ENCODE peak calls at places on chromosome 18, in seven cellular contexts. T is transverse colon, H is GM23248, E is pancreas, Q is IMR-90, A is PC-3, P is NT2/D1. I is an unnamed sample.

GRCh38 chr18:24395049-24395780 is 2.4 kb downstream of the OSBPL1A start:
- DNase-seq in T (no peak), H (peak; percentile 41), E (no peak), Q (peak; percentile 51), A (peak; percentile 9), P (no peak), I (no peak)

GRCh38 chr18:45275367-45276113 is 339.7 kb upstream of the SLC14A2 start:
- DNase-seq in T (no peak), H (peak; percentile 24), E (no peak), Q (peak; percentile 45), A (peak; percentile 66), P (peak; percentile 27), I (peak; percentile 20)

GRCh38 chr18:59988098-59988706 is 88.4 kb downstream of the PMAIP1 start:
- DNase-seq in T (peak; percentile 46), H (peak; percentile 65), E (no peak), Q (peak; percentile 74), A (peak; percentile 69), P (peak; percentile 20), I (peak; percentile 28)

GRCh38 chr18:30889582-30890301 is 152.8 kb downstream of the DSC3 start:
- DNase-seq in T (no peak), H (no peak), E (no peak), Q (no peak), A (peak; percentile 60), P (peak; percentile 39), I (peak; percentile 37)

GRCh38 chr18:56995579-56996194 is 151.2 kb upstream of the BOD1L2 start:
- DNase-seq in T (no peak), H (no peak), E (no peak), Q (no peak), A (no peak), P (no peak), I (peak; percentile 33)

GRCh38 chr18:45384137-45384998 is 230.9 kb upstream of the SLC14A2 start:
- DNase-seq in T (peak; percentile 54), H (peak; percentile 70), E (peak; percentile 49), Q (peak; percentile 35), A (peak; percentile 51), P (peak; percentile 46), I (peak; percentile 67)

GRCh38 chr18:76957384-76958355 is 135.3 kb downstream of the ZNF236 start:
- DNase-seq in T (no peak), H (no peak), E (no peak), Q (no peak), A (no peak), P (no peak), I (no peak)

GRCh38 chr18:78378403-78378802 is 601.2 kb upstream of the SALL3 start:
- DNase-seq in T (no peak), H (no peak), E (no peak), Q (no peak), A (no peak), P (no peak), I (peak; percentile 54)

GRCh38 chr18:23572012-23572411 is 14.3 kb downstream of the NPC1 start:
- DNase-seq in T (no peak), H (no peak), E (no peak), Q (no peak), A (no peak), P (no peak), I (no peak)

GRCh38 chr18:61702007-61702406 is 190.8 kb downstream of the RNF152 start:
- DNase-seq in T (no peak), H (peak; percentile 80), E (no peak), Q (peak; percentile 89), A (peak; percentile 5), P (no peak), I (no peak)

GRCh38 chr18:27707201-27707600 is 469.7 kb downstream of the CDH2 start:
- DNase-seq in T (no peak), H (peak; percentile 5), E (no peak), Q (no peak), A (peak; percentile 8), P (no peak), I (no peak)

GRCh38 chr18:48055351-48055750 is 124.9 kb upstream of the SMAD2 start:
- DNase-seq in T (no peak), H (no peak), E (no peak), Q (no peak), A (no peak), P (no peak), I (no peak)

GRCh38 chr18:70459731-70460130 is 170.9 kb downstream of the SOCS6 start:
- DNase-seq in T (no peak), H (no peak), E (no peak), Q (no peak), A (no peak), P (no peak), I (no peak)

GRCh38 chr18:27789406-27789805 is 387.5 kb downstream of the CDH2 start:
- DNase-seq in T (no peak), H (no peak), E (no peak), Q (no peak), A (peak; percentile 87), P (no peak), I (no peak)

GRCh38 chr18:58928401-58928800 is 63.7 kb downstream of the ZNF532 start:
- DNase-seq in T (no peak), H (no peak), E (no peak), Q (no peak), A (no peak), P (no peak), I (no peak)

DNA sequence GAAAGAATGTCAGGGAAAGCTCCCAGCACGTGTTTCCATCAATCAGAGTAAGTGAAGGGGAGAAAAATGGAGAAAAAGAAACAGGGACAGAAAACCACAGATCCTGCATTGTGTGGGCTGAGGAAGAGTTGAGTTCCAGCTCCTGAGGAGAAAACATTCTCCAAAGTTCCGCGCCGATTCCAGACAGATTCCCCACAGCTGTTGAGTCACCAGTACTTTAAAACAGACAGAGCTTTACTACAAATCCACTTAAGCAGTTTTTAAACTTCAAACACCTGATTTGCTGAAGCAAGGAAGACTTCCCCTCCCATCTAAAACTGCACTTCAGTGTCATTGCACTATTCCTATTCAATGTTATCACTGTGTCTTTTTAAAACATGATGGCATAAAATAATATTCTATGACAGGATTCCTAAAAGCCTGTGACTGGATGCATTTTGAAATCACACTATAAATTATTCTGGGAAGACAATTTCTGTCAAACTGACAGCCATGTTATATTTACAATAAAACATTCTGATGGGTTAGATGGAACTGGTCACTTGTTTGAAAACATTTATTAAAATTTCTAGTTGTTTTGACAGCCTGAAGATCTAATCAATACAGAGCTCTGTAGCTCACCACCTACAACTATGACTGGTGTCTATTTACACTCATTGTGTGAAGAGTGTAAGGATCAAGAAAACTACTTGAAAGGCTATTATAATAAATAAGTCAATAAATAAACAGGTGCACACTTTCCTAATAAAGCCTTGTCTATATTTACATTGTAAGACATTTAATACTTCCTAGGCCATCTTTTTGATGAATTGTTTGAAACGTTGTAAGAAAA is 40.9 kb downstream of the TCF4 start:
- DNase-seq in T (no peak), H (peak; percentile 79), E (peak; percentile 14), Q (peak; percentile 82), A (no peak), P (no peak), I (no peak)
- H3K4me3 ChIP-seq in T (no peak overlapping the region), H (peak overlapping the region; percentile 76), E (no peak overlapping the region), Q (peak overlapping the region; percentile 30), A (no peak overlapping the region), P (no peak overlapping the region), I (no peak overlapping the region)

DNA sequence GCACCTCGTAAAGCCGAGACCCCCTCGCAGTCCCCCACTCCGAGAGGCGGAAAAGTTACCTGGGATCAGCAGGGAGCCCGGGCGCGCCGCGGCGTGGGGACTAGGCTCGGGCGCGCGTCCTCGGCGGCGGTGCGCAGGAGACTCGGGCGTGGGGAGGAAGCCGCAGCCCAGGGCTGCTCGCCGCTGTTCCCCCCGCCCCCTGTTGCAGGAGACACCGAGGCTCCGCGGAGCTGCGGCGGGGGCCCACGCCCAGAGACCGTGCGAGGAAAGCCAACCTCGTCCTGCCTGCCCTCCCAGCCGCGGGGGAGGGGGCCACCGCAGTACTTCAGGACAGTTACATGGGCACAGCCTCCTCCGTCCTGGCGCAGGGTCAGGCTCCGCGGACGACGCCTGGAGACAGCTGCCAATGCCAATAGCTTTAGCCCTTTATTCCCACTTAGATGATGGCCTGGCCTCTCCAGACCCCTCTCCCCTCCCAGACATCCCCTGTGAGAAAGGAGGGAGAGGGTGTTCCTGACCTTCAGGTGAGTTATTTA is at the start of gene EPB41L3:
- DNase-seq in T (peak; percentile 26), H (peak; percentile 65), E (peak; percentile 40), Q (peak; percentile 20), A (no peak), P (no peak), I (peak; percentile 73)
- H3K4me3 ChIP-seq in T (peak within 1 kb of the TSS; percentile 61), H (peak within 1 kb of the TSS; percentile 73), E (peak within 1 kb of the TSS; percentile 52), Q (peak within 1 kb of the TSS; percentile 98), A (peak within 1 kb of the TSS; percentile 54), P (peak within 1 kb of the TSS; percentile 56), I (peak within 1 kb of the TSS; percentile 76)

GRCh38 chr18:12571617-12572016 is 86.3 kb downstream of the SPIRE1 start:
- DNase-seq in T (no peak), H (no peak), E (no peak), Q (no peak), A (no peak), P (no peak), I (no peak)

GRCh38 chr18:12577848-12578247 is 80.1 kb downstream of the SPIRE1 start:
- DNase-seq in T (no peak), H (no peak), E (no peak), Q (no peak), A (no peak), P (no peak), I (no peak)

GRCh38 chr18:12569791-12570190 is 88.1 kb downstream of the SPIRE1 start:
- DNase-seq in T (no peak), H (no peak), E (no peak), Q (no peak), A (no peak), P (no peak), I (no peak)

GRCh38 chr18:12579775-12580174 is 78.1 kb downstream of the SPIRE1 start:
- DNase-seq in T (no peak), H (no peak), E (no peak), Q (no peak), A (no peak), P (no peak), I (no peak)

DNA sequence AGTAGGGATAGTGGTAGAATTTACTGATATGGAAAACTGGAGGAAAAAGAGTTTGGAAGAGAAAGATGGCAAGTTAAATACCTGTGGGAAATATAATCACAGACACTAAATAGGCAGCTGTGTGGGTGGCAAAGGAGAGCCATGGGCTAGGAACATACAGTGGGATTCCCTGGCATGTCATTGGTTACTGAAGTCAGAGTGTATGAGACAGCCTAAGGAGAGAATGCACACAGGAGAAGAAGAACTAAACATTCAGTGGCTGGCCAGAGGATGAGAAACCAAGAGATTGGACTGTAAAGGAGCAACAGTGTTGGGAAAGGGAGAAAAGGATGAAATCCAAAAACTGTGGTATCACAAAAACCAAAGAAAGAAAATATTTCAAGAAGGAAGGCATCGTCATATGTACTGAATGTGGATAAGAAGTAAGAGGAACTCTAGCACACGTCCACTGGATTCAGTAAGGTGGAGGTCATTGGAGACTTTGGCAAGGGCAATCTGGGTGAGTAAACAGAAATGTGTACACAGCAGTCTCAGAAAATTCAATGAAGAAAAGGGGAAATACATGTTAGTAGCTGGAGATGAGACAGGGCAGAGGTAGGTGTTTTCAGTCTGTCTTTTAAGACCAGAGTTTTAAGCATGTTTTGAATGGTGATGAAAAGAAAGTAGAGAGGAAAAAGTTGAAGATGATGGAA is 83.3 kb downstream of the SPIRE1 start:
- DNase-seq in T (no peak), H (no peak), E (peak; percentile 46), Q (peak; percentile 35), A (no peak), P (no peak), I (no peak)
- H3K4me3 ChIP-seq in T (no peak overlapping the region), H (no peak overlapping the region), E (no peak overlapping the region), Q (no peak overlapping the region), A (no peak overlapping the region), P (no peak overlapping the region), I (no peak overlapping the region)

DNA sequence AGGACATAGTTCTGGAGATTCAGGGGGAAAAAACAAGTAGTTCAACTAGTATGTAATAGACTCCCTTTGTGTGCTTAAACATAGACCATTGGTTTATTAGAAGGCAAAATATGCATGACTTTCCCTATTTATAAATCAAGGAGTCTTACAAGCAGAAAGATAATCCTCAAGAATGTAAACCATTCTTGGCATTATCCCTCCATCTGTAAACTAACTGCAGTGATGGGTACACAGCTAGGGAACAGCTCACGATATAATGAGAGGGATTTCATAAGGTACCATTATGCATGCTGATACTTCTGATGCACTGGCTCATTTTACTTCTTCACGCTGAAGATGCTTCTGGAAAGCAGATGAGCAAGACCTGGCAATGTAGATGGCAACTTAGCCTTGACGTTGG is 878 bp downstream of the FBXO15 start:
- DNase-seq in T (no peak), H (peak; percentile 31), E (no peak), Q (peak; percentile 92), A (no peak), P (no peak), I (no peak)
- H3K4me3 ChIP-seq in T (no peak overlapping the region), H (peak overlapping the region; percentile 92), E (peak overlapping the region; percentile 73), Q (peak overlapping the region; percentile 56), A (peak overlapping the region; percentile 91), P (no peak overlapping the region), I (peak overlapping the region; percentile 96)